ENCODE peak calls at places on chromosomes 7 and 10, in nine cellular contexts. E is body of pancreas; K is OCI-LY7; C is CD8-positive, alpha-beta memory T cell; W is stimulated activated CD8-positive, alpha-beta memory T cell treated with anti-CD3 and anti-CD28 coated beads, Interleukin-12 subunit alpha, Interleukin-12 subunit beta, amount 100 ng/mL, for 4 hours; Q is KG1; N is GF-D8; M is ovary; H is progenitor cell of endocrine pancreas. I is an unnamed sample.

GRCh38 chr7:15555385-15555859 is 6.4 kb downstream of the AGMO start:
- DNase-seq in E (no peak), W (no peak), M (no peak), K (no peak), H (no peak), N (no peak), C (no peak), Q (no peak), I (no peak)

GRCh38 chr10:124035928-124036558 is 57.4 kb downstream of the CHST15 start:
- DNase-seq in H (peak), M (no peak), W (peak), E (no peak), C (no peak), N (peak), Q (peak), K (peak), I (peak)

GRCh38 chr7:23332881-23333612 is 33.9 kb downstream of the MALSU1 start:
- DNase-seq in C (no peak), H (no peak), E (peak), N (no peak), W (no peak), K (no peak), M (peak), Q (no peak), I (no peak)

GRCh38 chr10:70753026-70753663 is 32.0 kb downstream of the TBATA start:
- DNase-seq in C (no peak), K (no peak), M (no peak), E (no peak), H (no peak), Q (no peak), W (no peak), N (no peak), I (no peak)

GRCh38 chr10:29257106-29257783 is 31.6 kb upstream of the LYZL1 start:
- DNase-seq in C (no peak), E (peak), N (peak), Q (no peak), W (no peak), H (no peak), K (no peak), M (peak), I (no peak)

GRCh38 chr7:29565982-29566746 is 2.5 kb downstream of the PRR15 start:
- DNase-seq in W (no peak), E (no peak), H (no peak), Q (no peak), K (no peak), C (no peak), M (peak), N (no peak), I (no peak)

GRCh38 chr7:12221414-12221813 is 10.3 kb downstream of the TMEM106B start:
- DNase-seq in W (no peak), C (no peak), M (no peak), K (no peak), H (no peak), E (no peak), Q (no peak), N (no peak), I (no peak)

GRCh38 chr7:150896562-150897209 is 44.4 kb downstream of the AOC1 start:
- DNase-seq in H (no peak), M (no peak), E (no peak), K (peak), N (no peak), C (no peak), W (no peak), Q (no peak), I (no peak)

GRCh38 chr10:47053399-47053798 is 142.2 kb downstream of the PTPN20 start:
- DNase-seq in N (no peak), M (no peak), C (no peak), Q (no peak), H (no peak), E (no peak), W (no peak), K (no peak), I (no peak)

GRCh38 chr10:124829447-124830115 is 28.0 kb downstream of the ABRAXAS2 start:
- DNase-seq in C (no peak), K (no peak), W (no peak), N (no peak), M (no peak), H (no peak), E (no peak), Q (no peak), I (no peak)

GRCh38 chr7:28312973-28313372 is 99.3 kb upstream of the CREB5 start:
- DNase-seq in W (no peak), N (no peak), M (no peak), H (no peak), K (no peak), Q (no peak), C (no peak), E (no peak), I (no peak)

GRCh38 chr10:44983895-44984278 is 5.3 kb upstream of the DEPP1 start:
- DNase-seq in C (no peak), M (peak), N (no peak), Q (no peak), K (no peak), E (peak), W (no peak), H (no peak), I (no peak)